ENCODE peak calls at places on chromosomes 3 and 15, in eight cellular contexts. J is PC-3, F is tibial nerve, S is dorsolateral prefrontal cortex, C is psoas muscle, X is heart right ventricle, B is body of pancreas, U is iPS DF 6.9. T is an unnamed sample.

GRCh38 chr3:36812240-36812639 is 47.9 kb upstream of the DCLK3 start:
- DNase-seq in U (no peak), J (peak; percentile 9), C (no peak), S (no peak), F (no peak), B (no peak), X (no peak), T (no peak)

GRCh38 chr3:190088890-190089289 is 31.8 kb downstream of the P3H2 start:
- DNase-seq in S (no peak), U (no peak), B (no peak), X (no peak), J (no peak), C (no peak), F (no peak), T (no peak)

GRCh38 chr3:185337231-185337816 is 25.6 kb upstream of the MAP3K13 start:
- DNase-seq in B (peak; percentile 66), S (no peak), J (peak; percentile 92), X (no peak), F (no peak), C (no peak), U (no peak), T (no peak)

GRCh38 chr15:25849431-25849921 is 13.7 kb downstream of the ATP10A start:
- DNase-seq in X (no peak), S (no peak), F (no peak), U (no peak), J (peak; percentile 24), C (no peak), B (peak; percentile 32), T (no peak)

GRCh38 chr15:70271422-70272088 is 173.8 kb upstream of the TLE3 start:
- DNase-seq in F (peak; percentile 30), J (peak; percentile 86), C (no peak), B (peak; percentile 68), S (no peak), X (no peak), U (no peak), T (no peak)

GRCh38 chr3:153277029-153277428 is 115.0 kb downstream of the RAP2B start:
- DNase-seq in J (peak; percentile 43), C (no peak), F (no peak), S (no peak), B (no peak), X (no peak), U (no peak), T (no peak)

GRCh38 chr3:189871384-189871783 is 240.2 kb downstream of the TP63 start:
- DNase-seq in J (no peak), C (no peak), S (no peak), F (no peak), B (no peak), U (no peak), X (no peak), T (no peak)

GRCh38 chr15:67115567-67115966 is 50.2 kb downstream of the SMAD3 start:
- DNase-seq in C (no peak), U (no peak), S (no peak), F (no peak), J (no peak), B (no peak), X (no peak), T (no peak)

GRCh38 chr3:184336484-184337230 is 743 bp upstream of the FAM131A start:
- DNase-seq in S (no peak), J (peak; percentile 48), F (no peak), U (no peak), B (peak; percentile 45), X (no peak), C (peak; percentile 62), T (no peak)

GRCh38 chr3:185711255-185711870 is 113.5 kb downstream of the IGF2BP2 start:
- DNase-seq in F (no peak), C (no peak), B (no peak), S (no peak), J (no peak), U (no peak), X (no peak), T (no peak)

GRCh38 chr15:49827311-49827710 is 206.5 kb downstream of the DTWD1 start:
- DNase-seq in B (no peak), C (no peak), X (no peak), S (no peak), F (no peak), U (no peak), J (no peak), T (no peak)

GRCh38 chr15:40550381-40551037 is 14.3 kb downstream of the CCDC32 start:
- DNase-seq in S (no peak), B (no peak), J (no peak), C (no peak), U (no peak), X (no peak), F (no peak), T (no peak)

GRCh38 chr3:98903099-98903498 is 1.6 kb upstream of the DCBLD2 start:
- DNase-seq in U (no peak), C (no peak), X (no peak), S (no peak), J (peak; percentile 51), F (no peak), B (no peak), T (no peak)

GRCh38 chr3:71690222-71690821 is 34.9 kb downstream of the EIF4E3 start:
- DNase-seq in S (no peak), X (no peak), U (no peak), B (peak; percentile 29), C (no peak), J (no peak), F (no peak), T (no peak)

GRCh38 chr3:8990266-8991215 is 27.3 kb upstream of the RAD18 start:
- DNase-seq in X (no peak), U (no peak), C (no peak), S (no peak), F (no peak), J (no peak), B (peak; percentile 24), T (no peak)

GRCh38 chr15:95910643-95911212 is 419.8 kb upstream of the NR2F2 start:
- DNase-seq in J (no peak), S (no peak), B (no peak), C (no peak), U (peak; percentile 71), X (no peak), F (no peak), T (no peak)
- H3K4me3 ChIP-seq in J (no peak overlapping the region), S (no peak overlapping the region), B (no peak overlapping the region), C (no peak overlapping the region), U (no peak overlapping the region), X (no peak overlapping the region), F (no peak overlapping the region), T (no peak overlapping the region)

GRCh38 chr3:169239756-169240155 is 423.8 kb downstream of the MECOM start:
- DNase-seq in U (no peak), F (no peak), S (no peak), X (no peak), B (no peak), J (no peak), C (no peak), T (no peak)

GRCh38 chr3:169236662-169237174 is 426.8 kb downstream of the MECOM start:
- DNase-seq in X (no peak), B (no peak), J (no peak), C (no peak), U (no peak), F (no peak), S (no peak), T (no peak)

GRCh38 chr3:169237181-169237580 is 426.3 kb downstream of the MECOM start:
- DNase-seq in U (no peak), S (no peak), J (no peak), X (no peak), F (no peak), C (no peak), B (no peak), T (no peak)

GRCh38 chr3:169240786-169241486 is 422.6 kb downstream of the MECOM start:
- DNase-seq in X (no peak), S (no peak), J (no peak), F (no peak), U (no peak), C (no peak), B (no peak), T (no peak)

DNA sequence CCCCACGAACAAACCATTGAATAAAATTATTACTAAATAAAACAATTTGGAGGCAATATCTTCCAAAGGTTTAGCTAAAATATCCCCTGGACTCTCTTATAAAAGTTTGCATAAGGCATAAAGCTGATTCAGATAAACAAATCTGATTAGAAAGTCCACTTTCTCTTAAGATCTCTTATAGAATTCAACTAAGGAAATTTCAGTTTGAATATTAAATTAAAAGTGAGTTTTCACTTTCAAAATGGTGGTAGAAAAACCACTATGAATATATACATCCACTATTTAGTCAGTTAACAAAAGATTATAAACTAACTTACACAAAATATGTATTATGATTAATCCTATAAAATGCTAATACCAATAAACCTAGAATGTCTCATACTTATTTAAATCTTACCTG is 424.9 kb downstream of the MECOM start:
- DNase-seq in J (no peak), F (no peak), B (no peak), U (no peak), X (no peak), C (no peak), S (no peak), T (no peak)
- H3K27me3 ChIP-seq in J (no peaks in the 10 kb centered on the region), F (no peaks in the 10 kb centered on the region), B (no peaks in the 10 kb centered on the region), U (no peaks in the 10 kb centered on the region), X (no peaks in the 10 kb centered on the region), C (no peaks in the 10 kb centered on the region), S (no peaks in the 10 kb centered on the region), T (no peaks in the 10 kb centered on the region)

GRCh38 chr3:50570508-50571279 is 1.4 kb downstream of the HEMK1 start:
- DNase-seq in C (no peak), X (no peak), J (no peak), S (no peak), U (no peak), B (no peak), F (no peak), T (no peak)
- H3K4me3 ChIP-seq in C (peak overlapping the region; percentile 81), X (peak overlapping the region; percentile 77), J (peak overlapping the region; percentile 79), S (no peak overlapping the region), U (no peak overlapping the region), B (no peak overlapping the region), F (no peak overlapping the region), T (no peak overlapping the region)

GRCh38 chr3:160225181-160226025 is at the start of gene C3orf80:
- DNase-seq in B (peak; percentile 57), U (no peak), S (peak; percentile 55), C (peak; percentile 62), F (no peak), X (peak; percentile 41), J (peak; percentile 52), T (peak; percentile 71)

GRCh38 chr3:160226026-160226739 is 961 bp downstream of the C3orf80 start:
- DNase-seq in X (peak; percentile 13), S (no peak), U (no peak), B (peak; percentile 8), J (no peak), C (no peak), F (no peak), T (no peak)

GRCh38 chr3:160224811-160225180 is 426 bp upstream of the C3orf80 start:
- DNase-seq in X (no peak), F (no peak), B (no peak), S (no peak), J (no peak), C (no peak), U (no peak), T (no peak)

GRCh38 chr3:160226740-160227048 is 1.5 kb downstream of the C3orf80 start:
- DNase-seq in F (no peak), C (no peak), U (no peak), J (no peak), S (no peak), B (no peak), X (no peak), T (no peak)

DNA sequence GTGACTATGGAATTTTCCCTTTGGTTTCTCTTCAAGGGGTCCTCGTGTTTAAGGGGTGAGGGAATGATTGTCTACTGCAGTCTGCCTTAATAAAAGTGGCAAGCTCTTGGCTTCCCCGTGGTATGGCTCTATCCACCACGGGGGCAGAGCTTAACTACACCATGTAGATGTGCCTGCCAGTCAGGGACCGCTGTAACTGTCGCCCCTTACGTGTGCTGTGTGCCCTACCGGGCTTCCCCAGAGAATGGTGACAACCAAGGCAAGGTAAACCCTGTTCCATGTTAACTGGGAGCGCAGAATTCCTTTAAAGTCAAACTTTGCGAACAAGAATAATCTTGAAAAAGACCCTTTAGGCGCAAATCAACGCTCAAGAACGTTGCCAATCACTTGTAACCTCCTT is 966 bp upstream of the C3orf80 start:
- DNase-seq in B (no peak), U (no peak), X (no peak), C (no peak), J (no peak), F (no peak), S (no peak), T (no peak)
- H3K27me3 ChIP-seq in B (peaks cover 13% of the 10 kb centered on the region), U (peaks cover 23% of the 10 kb centered on the region), X (peaks cover 39% of the 10 kb centered on the region), C (peaks cover 5% of the 10 kb centered on the region), J (peaks cover 21% of the 10 kb centered on the region), F (no peaks in the 10 kb centered on the region), S (no peaks in the 10 kb centered on the region), T (peaks cover 5% of the 10 kb centered on the region)

T was measured in right lobe of liver.